ENCODE peak calls at places on chromosomes 1 and 21, in eight cellular contexts. H, Y, L, G, K, M, Q and E are unnamed samples. For H3K27me3, the result is how much of the 10 kb centered on the place peaks cover.

GRCh38 chr1:43611950-43612349 is 38.0 kb upstream of the KDM4A start:
- DNase-seq in H (peak), Y (no peak), L (no peak), G (no peak), K (no peak), M (no peak), Q (no peak), E (no peak)

GRCh38 chr1:183757061-183757460 is 47.9 kb upstream of the RGL1 start:
- DNase-seq in H (peak), Y (no peak), L (no peak), G (no peak), K (no peak), M (no peak), Q (no peak), E (no peak)

GRCh38 chr1:110555807-110556470 is 37.0 kb upstream of the KCNA10 start:
- DNase-seq in H (no peak), Y (peak), L (no peak), G (peak), K (no peak), M (peak), Q (no peak), E (peak)

GRCh38 chr1:114607223-114607622 is 25.8 kb upstream of the BCAS2 start:
- DNase-seq in H (no peak), Y (no peak), L (no peak), G (no peak), K (no peak), M (no peak), Q (no peak), E (no peak)

GRCh38 chr1:228650141-228650540 is 85.1 kb upstream of the RHOU start:
- DNase-seq in H (no peak), Y (no peak), L (peak), G (no peak), K (no peak), M (no peak), Q (peak), E (no peak)

GRCh38 chr21:41943468-41944250 is 10.2 kb downstream of the C2CD2 start:
- DNase-seq in H (no peak), Y (no peak), L (no peak), G (no peak), K (no peak), M (peak), Q (no peak), E (no peak)

GRCh38 chr1:98002288-98002687 is 81.5 kb upstream of the DPYD start:
- DNase-seq in H (no peak), Y (no peak), L (no peak), G (no peak), K (no peak), M (no peak), Q (no peak), E (no peak)

GRCh38 chr21:15080504-15080903 is 15.7 kb upstream of the NRIP1 start:
- DNase-seq in H (peak), Y (no peak), L (no peak), G (no peak), K (no peak), M (no peak), Q (no peak), E (peak)

GRCh38 chr1:182080040-182080439 is 18.5 kb upstream of the ZNF648 start:
- DNase-seq in H (no peak), Y (no peak), L (no peak), G (no peak), K (no peak), M (no peak), Q (no peak), E (no peak)

GRCh38 chr1:3898994-3899775 is 887 bp downstream of the C1orf174 start:
- DNase-seq in H (no peak), Y (peak), L (no peak), G (peak), K (no peak), M (no peak), Q (no peak), E (no peak)

GRCh38 chr1:42676534-42677087 is 5.6 kb upstream of the YBX1 start:
- DNase-seq in H (no peak), Y (no peak), L (no peak), G (no peak), K (no peak), M (no peak), Q (no peak), E (no peak)

GRCh38 chr1:38152351-38153082 is 105.9 kb upstream of the POU3F1 start:
- DNase-seq in H (no peak), Y (no peak), L (no peak), G (no peak), K (no peak), M (no peak), Q (no peak), E (peak)
- TF ChIP-seq CTCF in H (no peak), Y (no peak), L (peak), G (no peak), K (no peak), M (no peak), Q (peak), E (peak)

GRCh38 chr21:44867999-44868700 is 5.3 kb downstream of the PTTG1IP start:
- DNase-seq in H (no peak), Y (no peak), L (no peak), G (no peak), K (no peak), M (no peak), Q (no peak), E (no peak)

GRCh38 chr21:44866780-44867179 is 6.7 kb downstream of the PTTG1IP start:
- DNase-seq in H (peak), Y (no peak), L (no peak), G (no peak), K (no peak), M (no peak), Q (no peak), E (no peak)

GRCh38 chr21:44869860-44870747 is 3.4 kb downstream of the PTTG1IP start:
- DNase-seq in H (peak), Y (peak), L (no peak), G (peak), K (no peak), M (no peak), Q (peak), E (no peak)

GRCh38 chr21:44867464-44867863 is 6.0 kb downstream of the PTTG1IP start:
- DNase-seq in H (no peak), Y (no peak), L (no peak), G (no peak), K (no peak), M (no peak), Q (no peak), E (no peak)

GRCh38 chr21:44868707-44869106 is 4.8 kb downstream of the PTTG1IP start:
- DNase-seq in H (no peak), Y (no peak), L (no peak), G (no peak), K (no peak), M (no peak), Q (no peak), E (no peak)
- H3K4me3 ChIP-seq in H (no peak), Y (no peak), L (no peak), G (no peak), K (no peak), M (no peak), Q (no peak), E (no peak)

GRCh38 chr1:923131-923990 is at the start of gene SAMD11:
- DNase-seq in H (peak), Y (peak), L (peak), G (peak), K (peak), M (peak), Q (peak), E (peak)

GRCh38 chr1:924619-925323 is 1.0 kb downstream of the SAMD11 start:
- DNase-seq in H (peak), Y (no peak), L (no peak), G (no peak), K (no peak), M (no peak), Q (peak), E (peak)

GRCh38 chr1:921011-921837 is 2.5 kb upstream of the SAMD11 start:
- DNase-seq in H (peak), Y (peak), L (peak), G (peak), K (no peak), M (peak), Q (peak), E (peak)

GRCh38 chr1:925532-926421 is 2.1 kb downstream of the SAMD11 start:
- DNase-seq in H (peak), Y (no peak), L (no peak), G (no peak), K (no peak), M (no peak), Q (peak), E (peak)

DNA sequence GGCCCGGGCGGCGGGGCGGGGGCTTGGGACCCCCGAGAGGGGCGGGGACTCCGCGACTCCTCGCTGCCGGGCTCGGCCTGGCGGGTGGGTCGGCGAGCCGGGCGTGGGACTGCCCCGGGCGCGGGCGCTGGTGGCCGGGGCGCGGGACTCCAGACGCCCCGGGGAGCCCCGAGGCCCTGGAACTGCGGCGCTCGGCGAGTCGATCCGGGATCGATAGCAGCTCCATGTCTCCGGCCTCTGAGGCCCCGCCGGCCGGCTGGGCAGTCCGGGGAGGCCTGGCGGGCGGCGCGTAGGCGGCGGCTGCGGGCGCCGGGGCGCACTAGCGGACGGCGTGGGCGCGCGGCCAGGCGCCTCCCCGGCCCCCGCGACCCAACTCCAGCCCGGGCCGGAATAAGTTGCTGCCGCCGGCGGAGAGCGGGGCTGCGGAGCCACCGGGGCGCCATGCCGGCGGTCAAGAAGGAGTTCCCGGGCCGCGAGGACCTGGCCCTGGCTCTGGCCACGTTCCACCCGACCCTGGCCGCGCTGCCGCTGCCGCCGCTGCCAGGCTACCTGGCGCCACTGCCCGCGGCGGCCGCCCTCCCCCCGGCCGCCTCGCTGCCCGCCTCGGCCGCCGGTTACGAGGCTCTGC is 382 bp downstream of the SAMD11 start:
- DNase-seq in H (no peak), Y (no peak), L (no peak), G (no peak), K (no peak), M (no peak), Q (no peak), E (no peak)
- H3K27me3 ChIP-seq in H (under half), Y (under half), L (half or more), G (half or more), K (under half), M (half or more), Q (half or more), E (under half)

GRCh38 chr1:229714964-229715603 is 89.0 kb downstream of the URB2 start:
- DNase-seq in H (no peak), Y (no peak), L (no peak), G (no peak), K (no peak), M (no peak), Q (peak), E (peak)
- TF ChIP-seq CTCF in H (peak), Y (no peak), L (peak), G (no peak), K (peak), M (no peak), Q (peak), E (peak)

DNA sequence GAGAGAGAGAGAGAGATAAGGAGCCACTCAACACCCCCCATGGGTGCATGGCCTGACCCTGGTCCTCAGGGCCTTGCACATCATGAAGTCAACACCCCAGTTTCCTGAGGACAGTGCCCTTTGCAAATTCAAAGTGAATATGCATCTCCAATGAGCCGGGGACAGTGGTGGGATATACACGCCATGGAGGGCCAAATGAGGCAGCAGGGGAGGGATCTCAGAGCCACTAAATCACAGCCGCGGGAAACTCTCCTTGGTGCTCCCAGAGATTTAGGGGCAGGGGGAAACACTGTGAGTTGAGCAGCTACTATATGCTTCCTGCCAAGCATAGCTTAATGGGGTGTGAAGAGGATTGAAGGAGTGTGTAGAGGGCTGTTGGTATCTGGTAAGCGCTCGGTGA is 35.5 kb downstream of the MATN1 start:
- DNase-seq in H (no peak), Y (no peak), L (no peak), G (peak), K (no peak), M (no peak), Q (peak), E (no peak)
- H3K4me3 ChIP-seq in H (no peak), Y (no peak), L (no peak), G (no peak), K (no peak), M (no peak), Q (no peak), E (no peak)

GRCh38 chr1:26530540-26530897 is 958 bp downstream of the RPS6KA1 start:
- DNase-seq in H (no peak), Y (no peak), L (no peak), G (no peak), K (no peak), M (no peak), Q (no peak), E (no peak)
- H3K27me3 ChIP-seq in H (under half), Y (under half), L (under half), G (under half), K (under half), M (under half), Q (under half), E (under half)